ENCODE peak calls at places on chromosomes 6 and 20, in eight cellular contexts. W, S, A, N, D, Q, U and H are unnamed samples.

GRCh38 chr6:51738614-51739013 is 348.8 kb downstream of the PKHD1 start:
- DNase-seq in W (no peak), S (no peak), A (no peak), N (no peak), D (no peak), Q (no peak), U (no peak), H (no peak)

GRCh38 chr6:44606976-44607375 is 219.5 kb downstream of the CDC5L start:
- DNase-seq in W (no peak), S (no peak), A (no peak), N (no peak), D (no peak), Q (no peak), U (no peak), H (no peak)

GRCh38 chr6:99822741-99823512 is 171.1 kb downstream of the MCHR2 start:
- DNase-seq in W (no peak), S (no peak), A (no peak), N (peak; percentile 7), D (peak; percentile 25), Q (peak; percentile 33), U (peak; percentile 64), H (peak; percentile 60)

GRCh38 chr20:31684153-31685003 is 38.3 kb downstream of the BCL2L1 start:
- DNase-seq in W (no peak), S (no peak), A (no peak), N (no peak), D (no peak), Q (no peak), U (no peak), H (no peak)

GRCh38 chr6:166842607-166843006 is 113.7 kb downstream of the RNASET2 start:
- DNase-seq in W (no peak), S (no peak), A (no peak), N (no peak), D (no peak), Q (no peak), U (no peak), H (no peak)

GRCh38 chr6:45759134-45759849 is 256.4 kb downstream of the CLIC5 start:
- DNase-seq in W (no peak), S (no peak), A (no peak), N (no peak), D (no peak), Q (no peak), U (no peak), H (no peak)

GRCh38 chr6:161067749-161068148 is 76.2 kb downstream of the MAP3K4 start:
- DNase-seq in W (no peak), S (no peak), A (no peak), N (no peak), D (no peak), Q (no peak), U (no peak), H (no peak)

GRCh38 chr6:24980507-24981384 is 45.0 kb upstream of the RIPOR2 start:
- DNase-seq in W (no peak), S (no peak), A (no peak), N (no peak), D (peak; percentile 44), Q (no peak), U (no peak), H (no peak)

GRCh38 chr6:56381852-56382251 is 134.5 kb upstream of the COL21A1 start:
- DNase-seq in W (no peak), S (no peak), A (no peak), N (no peak), D (no peak), Q (no peak), U (no peak), H (no peak)

GRCh38 chr6:160013987-160014868 is 45.3 kb downstream of the IGF2R start:
- DNase-seq in W (peak; percentile 37), S (no peak), A (no peak), N (no peak), D (no peak), Q (no peak), U (peak; percentile 38), H (no peak)

GRCh38 chr20:49752504-49752903 is 38.8 kb upstream of the B4GALT5 start:
- DNase-seq in W (no peak), S (no peak), A (no peak), N (no peak), D (no peak), Q (no peak), U (no peak), H (no peak)

GRCh38 chr6:14068133-14068532 is 49.4 kb upstream of the CD83 start:
- DNase-seq in W (no peak), S (no peak), A (no peak), N (no peak), D (peak; percentile 44), Q (peak; percentile 73), U (peak; percentile 14), H (no peak)

GRCh38 chr6:53361549-53362031 is 12.8 kb upstream of the ELOVL5 start:
- DNase-seq in W (peak; percentile 69), S (peak; percentile 93), A (no peak), N (peak; percentile 29), D (no peak), Q (no peak), U (no peak), H (peak; percentile 23)

GRCh38 chr6:149628865-149629544 is 19.5 kb downstream of the KATNA1 start:
- DNase-seq in W (no peak), S (no peak), A (no peak), N (no peak), D (no peak), Q (no peak), U (no peak), H (peak; percentile 47)

GRCh38 chr20:53034899-53035298 is 62.7 kb downstream of the TSHZ2 start:
- DNase-seq in W (no peak), S (no peak), A (no peak), N (no peak), D (no peak), Q (no peak), U (no peak), H (no peak)

GRCh38 chr6:1821188-1822183 is 211.8 kb downstream of the FOXC1 start:
- DNase-seq in W (no peak), S (no peak), A (no peak), N (peak; percentile 11), D (no peak), Q (peak; percentile 75), U (no peak), H (no peak)

GRCh38 chr6:47621838-47622449 is 76.4 kb upstream of the ADGRF4 start:
- DNase-seq in W (no peak), S (no peak), A (no peak), N (no peak), D (no peak), Q (no peak), U (no peak), H (no peak)
- TF ChIP-seq CTCF in W (no peak), S (no peak), A (no peak), N (no peak), D (no peak), Q (no peak), U (no peak), H (no peak)

GRCh38 chr20:3247638-3248037 is 8.6 kb upstream of the SLC4A11 start:
- DNase-seq in W (no peak), S (no peak), A (no peak), N (no peak), D (no peak), Q (no peak), U (peak; percentile 30), H (no peak)

GRCh38 chr20:3251806-3252205 is 12.8 kb upstream of the SLC4A11 start:
- DNase-seq in W (no peak), S (no peak), A (no peak), N (no peak), D (no peak), Q (no peak), U (no peak), H (no peak)

GRCh38 chr20:3248993-3249347 is 10.0 kb upstream of the SLC4A11 start:
- DNase-seq in W (no peak), S (no peak), A (no peak), N (no peak), D (no peak), Q (no peak), U (no peak), H (no peak)

GRCh38 chr20:3248167-3248992 is 9.4 kb upstream of the SLC4A11 start:
- DNase-seq in W (no peak), S (no peak), A (no peak), N (peak; percentile 24), D (peak; percentile 31), Q (no peak), U (peak; percentile 81), H (peak; percentile 64)

GRCh38 chr20:3250091-3250504 is 11.1 kb upstream of the SLC4A11 start:
- DNase-seq in W (no peak), S (no peak), A (no peak), N (no peak), D (peak; percentile 34), Q (no peak), U (no peak), H (no peak)
- TF ChIP-seq CTCF in W (no peak), S (no peak), A (no peak), N (no peak), D (peak; percentile 61), Q (peak; percentile 1), U (no peak), H (peak; percentile 7)

GRCh38 chr6:83221302-83221701 is 28.1 kb downstream of the RWDD2A start:
- DNase-seq in W (no peak), S (no peak), A (no peak), N (no peak), D (no peak), Q (no peak), U (no peak), H (no peak)

GRCh38 chr6:83220121-83220520 is 27.0 kb downstream of the RWDD2A start:
- DNase-seq in W (no peak), S (no peak), A (no peak), N (no peak), D (no peak), Q (no peak), U (no peak), H (no peak)

GRCh38 chr6:83226517-83226916 is 33.4 kb downstream of the RWDD2A start:
- DNase-seq in W (no peak), S (no peak), A (no peak), N (no peak), D (no peak), Q (no peak), U (no peak), H (no peak)

GRCh38 chr6:83216806-83217205 is 23.6 kb downstream of the RWDD2A start:
- DNase-seq in W (no peak), S (no peak), A (no peak), N (no peak), D (no peak), Q (no peak), U (no peak), H (no peak)

DNA sequence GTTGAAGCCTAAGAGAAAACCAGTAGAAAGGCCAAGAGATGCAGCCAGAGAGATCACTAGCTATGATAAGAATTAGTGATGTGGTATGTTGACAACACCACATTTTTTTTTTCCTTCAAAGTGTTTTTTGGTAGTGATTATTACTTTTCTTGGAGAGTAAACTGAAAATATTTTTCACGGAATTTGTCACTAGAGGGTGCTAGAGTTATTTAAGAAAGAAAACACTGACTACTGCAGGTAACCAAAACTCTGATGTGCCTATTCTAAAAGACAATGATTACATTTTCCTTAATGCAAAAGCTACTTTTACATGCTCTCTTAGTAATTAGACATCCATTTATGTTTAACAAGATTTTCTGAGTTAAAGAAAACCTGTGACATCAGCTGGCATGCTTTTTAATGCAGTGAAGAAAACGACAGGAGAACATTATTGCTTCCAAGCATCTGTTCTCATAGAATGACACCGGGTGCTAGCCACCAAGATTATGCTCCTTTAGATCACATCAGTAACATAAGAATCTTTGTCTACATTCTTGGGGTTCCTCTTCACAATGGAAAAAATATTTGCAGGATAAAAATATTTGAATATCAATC is 28.8 kb downstream of the RWDD2A start:
- DNase-seq in W (no peak), S (no peak), A (no peak), N (no peak), D (no peak), Q (no peak), U (peak; percentile 60), H (peak; percentile 28)
- TF ChIP-seq CTCF in W (peak; percentile 62), S (peak; percentile 51), A (peak; percentile 45), N (no peak), D (peak; percentile 61), Q (peak; percentile 41), U (peak; percentile 18), H (peak; percentile 25)

GRCh38 chr20:8829232-8829631 is 239.7 kb upstream of the PLCB4 start:
- DNase-seq in W (no peak), S (no peak), A (no peak), N (no peak), D (no peak), Q (no peak), U (no peak), H (no peak)
- TF ChIP-seq CTCF in W (no peak), S (no peak), A (no peak), N (no peak), D (peak; percentile 33), Q (peak; percentile 34), U (peak; percentile 19), H (no peak)